ENCODE peak calls at places on chromosomes 3 and 15, in seven cellular contexts. G is A673, H is body of pancreas, J is dorsolateral prefrontal cortex, B is tibial artery, T is heart right ventricle, O is transverse colon. N is an unnamed sample.

GRCh38 chr3:30604091-30604490 is 2.3 kb upstream of the TGFBR2 start:
- DNase-seq in B (no peak), G (no peak), H (no peak), T (no peak), O (no peak), J (no peak), N (no peak)

GRCh38 chr3:47540281-47540680 is 26.8 kb upstream of the ELP6 start:
- DNase-seq in G (no peak), B (no peak), J (no peak), T (no peak), O (no peak), H (no peak), N (no peak)

GRCh38 chr3:126678691-126679317 is 23.9 kb upstream of the TXNRD3 start:
- DNase-seq in G (no peak), T (no peak), H (no peak), B (no peak), O (peak; percentile 23), J (no peak), N (peak; percentile 46)

GRCh38 chr3:177538064-177538742 is 340.9 kb upstream of the TBL1XR1 start:
- DNase-seq in H (no peak), T (peak; percentile 27), G (no peak), B (peak; percentile 73), J (no peak), O (no peak), N (peak; percentile 12)

GRCh38 chr3:156816091-156816793 is 9.9 kb upstream of the LEKR1 start:
- DNase-seq in B (no peak), O (peak; percentile 38), J (no peak), G (no peak), H (peak; percentile 49), T (peak; percentile 40), N (peak; percentile 49)

GRCh38 chr15:26378304-26378703 is 394.6 kb downstream of the GABRB3 start:
- DNase-seq in O (no peak), G (no peak), H (no peak), B (no peak), T (no peak), J (no peak), N (no peak)

GRCh38 chr3:159978353-159978752 is 10.3 kb upstream of the IL12A start:
- DNase-seq in G (no peak), B (no peak), H (no peak), T (peak; percentile 16), J (no peak), O (peak; percentile 42), N (no peak)

GRCh38 chr3:58177747-58178527 is 32.8 kb downstream of the DNASE1L3 start:
- DNase-seq in T (peak; percentile 94), B (peak; percentile 93), H (peak; percentile 90), O (peak; percentile 94), J (peak; percentile 82), G (peak; percentile 87), N (peak; percentile 93)

GRCh38 chr3:170603770-170604510 is 18.1 kb upstream of the SLC7A14 start:
- DNase-seq in O (no peak), H (no peak), G (peak; percentile 6), B (no peak), T (no peak), J (no peak), N (no peak)

GRCh38 chr3:36709826-36710365 is 54.5 kb downstream of the DCLK3 start:
- DNase-seq in T (no peak), J (no peak), G (no peak), H (no peak), O (no peak), B (no peak), N (no peak)

GRCh38 chr3:107394502-107394901 is 17.3 kb downstream of the CCDC54 start:
- DNase-seq in G (no peak), H (no peak), O (no peak), J (no peak), B (no peak), T (no peak), N (peak; percentile 27)

GRCh38 chr15:31974855-31975421 is 55.4 kb upstream of the CHRNA7 start:
- DNase-seq in G (peak; percentile 77), T (no peak), B (no peak), J (no peak), H (peak; percentile 34), O (peak; percentile 47), N (peak; percentile 92)

GRCh38 chr3:158773845-158774542 is 27.9 kb upstream of the MFSD1 start:
- DNase-seq in O (no peak), H (no peak), G (no peak), T (no peak), J (no peak), B (no peak), N (no peak)

GRCh38 chr15:85443593-85444328 is 63.4 kb downstream of the AKAP13 start:
- DNase-seq in B (no peak), H (peak; percentile 56), G (peak; percentile 34), O (no peak), T (no peak), J (no peak), N (peak; percentile 68)

GRCh38 chr3:75294124-75294523 is 370.0 kb upstream of the FRG2C start:
- DNase-seq in B (peak; percentile 65), J (peak; percentile 46), O (peak; percentile 13), T (peak; percentile 36), H (peak; percentile 46), G (peak; percentile 26), N (peak; percentile 61)

GRCh38 chr3:123668906-123669305 is 84.1 kb upstream of the HACD2 start:
- DNase-seq in H (no peak), J (no peak), T (no peak), O (no peak), B (no peak), G (no peak), N (no peak)

GRCh38 chr15:68278345-68279217 is 1.0 kb downstream of the FEM1B start:
- DNase-seq in B (no peak), O (no peak), T (no peak), G (peak; percentile 58), H (peak; percentile 64), J (no peak), N (no peak)

GRCh38 chr15:48267766-48268165 is 61.7 kb downstream of the SLC12A1 start:
- DNase-seq in B (no peak), O (no peak), J (no peak), H (no peak), T (no peak), G (no peak), N (no peak)

GRCh38 chr3:58691997-58692396 is 25.4 kb upstream of the FAM3D start:
- DNase-seq in O (no peak), G (no peak), T (no peak), J (no peak), H (no peak), B (no peak), N (peak; percentile 79)

GRCh38 chr3:186697510-186697909 is 19.6 kb upstream of the KNG1 start:
- DNase-seq in J (no peak), O (no peak), T (no peak), G (no peak), B (no peak), H (no peak), N (no peak)
- H3K27ac ChIP-seq in J (no peak overlapping the region), O (no peak overlapping the region), T (peak overlapping the region; percentile 69), G (no peak overlapping the region), B (no peak overlapping the region), H (no peak overlapping the region), N (no peak overlapping the region)

DNA sequence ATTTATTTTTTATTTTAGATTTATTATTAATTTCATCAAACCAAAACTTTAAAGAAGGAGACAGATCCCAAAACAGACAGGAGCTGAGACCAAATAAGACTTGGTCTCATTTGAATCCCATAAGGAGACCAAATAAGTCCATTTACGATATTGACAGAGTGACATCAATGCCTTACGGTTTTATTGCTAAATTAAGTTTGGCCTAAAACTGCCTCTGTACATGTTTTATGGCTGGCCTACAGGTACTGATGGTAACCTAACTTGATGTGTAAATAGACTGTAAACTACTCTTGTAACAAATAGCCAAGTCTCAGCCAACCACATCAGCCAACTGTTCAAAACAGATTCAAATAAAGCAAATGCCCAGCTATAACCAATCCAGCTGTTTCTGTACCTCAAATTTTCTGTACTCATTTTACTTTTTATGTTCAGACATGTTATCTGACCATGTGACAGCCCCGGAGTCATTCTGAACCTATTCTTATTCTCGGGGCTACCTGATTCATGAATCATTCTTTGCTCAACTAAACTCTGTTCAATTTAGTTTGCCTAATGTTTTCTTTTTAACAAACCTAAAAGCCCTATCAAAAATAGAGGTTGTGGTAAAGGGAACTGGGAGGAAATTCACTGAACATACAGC is 89.4 kb upstream of the CDAN1 start:
- DNase-seq in J (no peak), T (no peak), O (no peak), G (no peak), H (no peak), B (no peak), N (no peak)
- TF ChIP-seq CTCF in J (no peak), T (no peak), O (no peak), G (no peak), H (no peak), B (no peak), N (no peak)

GRCh38 chr3:8660271-8660731 is 15.7 kb upstream of the SSUH2 start:
- DNase-seq in J (no peak), T (no peak), O (no peak), B (no peak), G (no peak), H (no peak), N (no peak)

GRCh38 chr3:8656240-8656639 is 11.6 kb upstream of the SSUH2 start:
- DNase-seq in T (no peak), J (no peak), O (no peak), G (no peak), H (no peak), B (peak; percentile 53), N (no peak)

GRCh38 chr3:8659242-8659641 is 14.6 kb upstream of the SSUH2 start:
- DNase-seq in B (no peak), H (no peak), O (no peak), T (no peak), G (no peak), J (no peak), N (no peak)

GRCh38 chr3:8658326-8659212 is 14.0 kb upstream of the SSUH2 start:
- DNase-seq in G (no peak), B (peak; percentile 91), O (peak; percentile 57), H (peak; percentile 73), J (no peak), T (peak; percentile 86), N (no peak)

DNA sequence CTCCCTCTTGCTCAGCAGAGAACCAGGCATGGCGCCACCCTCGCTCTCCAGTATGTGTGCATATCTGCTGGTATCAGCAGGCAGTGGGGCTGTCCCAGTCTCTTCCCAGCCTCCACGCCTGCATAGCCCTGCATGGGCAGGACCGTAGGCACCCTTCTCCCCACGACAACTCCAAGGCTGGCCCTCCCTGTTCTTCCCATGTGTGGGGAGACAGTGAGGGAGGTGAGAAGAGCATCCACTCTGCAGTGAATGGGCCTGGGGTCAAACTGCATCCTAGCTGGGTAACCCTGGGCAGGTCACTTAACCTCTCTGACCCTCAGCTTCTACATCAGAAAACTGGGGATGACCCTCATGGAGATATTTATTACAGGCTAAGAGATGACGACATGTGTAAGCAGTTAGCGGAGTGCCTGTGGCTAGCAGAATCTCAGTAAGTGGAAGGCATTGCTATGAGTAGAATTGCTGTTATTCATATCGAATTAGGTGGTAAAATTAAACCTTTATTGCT is 13.3 kb upstream of the SSUH2 start:
- DNase-seq in G (no peak), J (no peak), B (peak; percentile 63), O (no peak), T (no peak), H (no peak), N (no peak)
- H3K27ac ChIP-seq in G (no peak overlapping the region), J (no peak overlapping the region), B (peak overlapping the region; percentile 61), O (no peak overlapping the region), T (peak overlapping the region; percentile 93), H (peak overlapping the region; percentile 50), N (no peak overlapping the region)

DNA sequence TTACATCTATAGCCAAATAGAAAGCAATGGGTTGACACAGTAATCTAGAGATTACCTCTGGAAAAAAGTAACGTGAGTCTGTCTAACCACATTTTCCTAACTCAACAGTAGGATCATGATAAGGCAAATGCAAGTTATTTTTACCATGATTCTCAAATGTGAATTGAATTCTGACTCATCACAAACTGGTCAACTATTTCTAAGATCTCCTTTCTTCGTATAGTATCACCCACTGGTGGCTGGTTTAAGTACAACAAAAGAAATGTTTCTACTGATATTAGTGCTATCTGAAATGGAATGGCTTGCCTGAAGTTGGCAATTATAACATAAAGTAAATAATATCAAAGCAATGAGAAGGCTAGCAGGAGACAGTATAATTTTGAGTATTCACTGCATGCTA is 102.2 kb downstream of the ABI3BP start:
- DNase-seq in G (peak; percentile 33), T (no peak), O (no peak), B (no peak), J (no peak), H (no peak), N (peak; percentile 16)
- TF ChIP-seq CTCF in G (peak; percentile 42), T (peak; percentile 18), O (no peak), B (no peak), J (no peak), H (peak; percentile 9), N (no peak)

N was measured in GM23338.